ENCODE peak calls at places on chromosomes 12 and 14, in four cellular contexts. V is lower lobe of right lung, B is A549, Y is PC-3. C is an unnamed sample.

GRCh38 chr12:16756833-16757552 is 151.0 kb upstream of the LMO3 start:
- DNase-seq in V (no peak), B (no peak), Y (no peak), C (peak; percentile 50)

GRCh38 chr14:33509454-33509853 is 441.4 kb downstream of the EGLN3 start:
- DNase-seq in V (no peak), B (no peak), Y (peak; percentile 22), C (no peak)

GRCh38 chr12:28704477-28705169 is 444.5 kb upstream of the FAR2 start:
- DNase-seq in V (no peak), B (no peak), Y (peak; percentile 63), C (no peak)

GRCh38 chr12:130708648-130709047 is 7.5 kb downstream of the RIMBP2 start:
- DNase-seq in V (no peak), B (no peak), Y (no peak), C (no peak)

GRCh38 chr12:56773113-56773512 is 10.0 kb downstream of the HSD17B6 start:
- DNase-seq in V (no peak), B (no peak), Y (no peak), C (no peak)

GRCh38 chr12:67650528-67651379 is 2.2 kb downstream of the DYRK2 start:
- DNase-seq in V (no peak), B (no peak), Y (peak; percentile 13), C (no peak)

GRCh38 chr12:31736472-31736871 is 7.7 kb upstream of the AMN1 start:
- DNase-seq in V (no peak), B (peak; percentile 80), Y (peak; percentile 60), C (no peak)

GRCh38 chr12:52870361-52871290 is 21.8 kb upstream of the KRT78 start:
- DNase-seq in V (peak; percentile 73), B (peak; percentile 83), Y (peak; percentile 78), C (peak; percentile 59)

GRCh38 chr14:80109055-80109454 is 102.2 kb downstream of the DIO2 start:
- DNase-seq in V (no peak), B (no peak), Y (no peak), C (no peak)

GRCh38 chr12:100268835-100269564 is 2.0 kb downstream of the SCYL2 start:
- DNase-seq in V (no peak), B (no peak), Y (peak; percentile 8), C (no peak)
- H3K4me3 ChIP-seq in V (peak overlapping the region; percentile 83), B (peak overlapping the region; percentile 86), Y (peak overlapping the region; percentile 92), C (no peak overlapping the region)

GRCh38 chr12:121837680-121838079 is 21.0 kb downstream of the HPD start:
- DNase-seq in V (no peak), B (no peak), Y (no peak), C (no peak)

GRCh38 chr12:121838096-121838495 is 20.6 kb downstream of the HPD start:
- DNase-seq in V (no peak), B (no peak), Y (no peak), C (no peak)

GRCh38 chr12:121843236-121843982 is 15.2 kb downstream of the HPD start:
- DNase-seq in V (no peak), B (no peak), Y (no peak), C (no peak)

GRCh38 chr12:121839993-121840761 is 18.5 kb downstream of the HPD start:
- DNase-seq in V (peak; percentile 65), B (no peak), Y (no peak), C (no peak)

DNA sequence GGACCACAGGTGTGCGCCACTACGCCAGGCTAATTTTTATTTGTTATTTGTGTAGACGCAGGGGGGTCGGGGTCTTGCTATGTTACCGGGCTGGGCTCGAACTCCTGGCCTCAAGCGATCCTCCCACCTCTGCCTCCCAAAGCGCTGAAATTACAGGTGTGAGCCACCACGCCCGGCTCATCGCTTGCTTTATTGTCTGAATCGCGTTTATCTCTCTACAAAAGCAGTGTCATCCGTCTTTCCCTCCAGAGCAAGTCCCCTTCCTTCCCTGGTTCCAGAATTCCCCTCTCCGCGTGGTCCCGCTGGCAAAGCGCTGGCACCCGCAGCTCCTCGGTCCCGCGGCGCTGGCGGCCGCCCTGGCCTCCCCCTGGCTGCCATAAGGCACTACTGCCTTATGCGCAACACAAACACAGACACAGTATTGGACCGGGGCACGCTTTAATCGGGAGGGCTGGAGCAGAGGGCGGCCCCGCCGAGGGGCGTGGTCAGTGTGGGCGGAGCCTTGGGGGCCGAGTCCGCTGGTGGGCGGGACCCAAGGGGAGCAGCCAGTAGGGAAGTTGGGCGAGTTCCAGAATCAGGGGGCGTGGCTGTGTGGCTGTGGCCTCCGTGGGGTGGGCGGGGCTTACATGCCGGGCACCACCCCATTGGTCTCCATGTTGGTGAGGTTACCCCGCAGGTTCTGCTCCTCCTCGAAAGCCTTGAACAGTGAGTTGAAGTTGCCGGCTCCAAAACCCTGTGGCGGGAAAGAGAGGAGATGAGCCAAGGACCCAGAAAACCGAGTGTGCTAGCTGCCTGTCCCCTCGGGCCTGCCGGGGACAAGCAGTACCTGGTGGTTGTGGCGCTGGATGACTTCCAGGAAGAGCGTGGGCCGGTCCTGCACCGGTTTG is 19.3 kb downstream of the HPD start:
- DNase-seq in V (peak; percentile 100), B (peak; percentile 98), Y (peak; percentile 100), C (no peak)
- H3K27ac ChIP-seq in V (peak overlapping the region; percentile 80), B (peak overlapping the region; percentile 76), Y (peak overlapping the region; percentile 12), C (no peak overlapping the region)

GRCh38 chr12:86914716-86915115 is 658.5 kb upstream of the MGAT4C start:
- DNase-seq in V (no peak), B (peak; percentile 56), Y (peak; percentile 61), C (peak; percentile 23)
- TF ChIP-seq CTCF in V (no peak), B (peak; percentile 52), Y (peak; percentile 76), C (peak; percentile 42)

GRCh38 chr14:104926619-104927431 is 2.1 kb downstream of the PLD4 start:
- DNase-seq in V (no peak), B (no peak), Y (no peak), C (no peak)
- H3K4me3 ChIP-seq in V (no peak overlapping the region), B (no peak overlapping the region), Y (no peak overlapping the region), C (no peak overlapping the region)

GRCh38 chr14:81452766-81453165 is 52.6 kb upstream of the STON2 start:
- DNase-seq in V (no peak), B (no peak), Y (no peak), C (no peak)
- H3K27ac ChIP-seq in V (no peak overlapping the region), B (no peak overlapping the region), Y (no peak overlapping the region), C (no peak overlapping the region)

GRCh38 chr14:103103461-103104388 is 9.2 kb downstream of the EXOC3L4 start:
- DNase-seq in V (peak; percentile 77), B (peak; percentile 95), Y (peak; percentile 69), C (peak; percentile 86)
- TF ChIP-seq CTCF in V (no peak), B (peak; percentile 8), Y (peak; percentile 39), C (peak; percentile 43)